ENCODE peak calls at places on chromosomes 1 and 21, in seven cellular contexts. G, F, H, E, A, J and T are unnamed samples.
A peak's percentile ranks its signal among the peaks of the same experiment; 100 is the strongest.

GRCh38 chr1:94418664-94419655 is 771 bp downstream of the ABCD3 start:
- DNase-seq in H (peak; percentile 11), A (peak; percentile 71), E (no peak), J (peak; percentile 8), G (peak; percentile 34), F (no peak), T (no peak)

GRCh38 chr1:232599178-232600041 is 30.5 kb downstream of the SIPA1L2 start:
- DNase-seq in H (peak; percentile 83), J (no peak), G (no peak), E (no peak), F (no peak), A (peak; percentile 39), T (no peak)

GRCh38 chr1:109514846-109515245 is 5.3 kb upstream of the AMIGO1 start:
- DNase-seq in A (no peak), G (no peak), F (no peak), E (no peak), H (no peak), J (no peak), T (no peak)

GRCh38 chr1:48309564-48310082 is 87.1 kb downstream of the SLC5A9 start:
- DNase-seq in G (no peak), F (no peak), H (no peak), A (no peak), E (no peak), J (no peak), T (no peak)

GRCh38 chr1:151985768-151986167 is 7.9 kb downstream of the S100A10 start:
- DNase-seq in F (no peak), E (no peak), H (no peak), G (no peak), J (no peak), A (no peak), T (no peak)

GRCh38 chr21:17083084-17083483 is 429.8 kb upstream of the CXADR start:
- DNase-seq in A (no peak), H (no peak), E (no peak), J (no peak), F (no peak), G (no peak), T (no peak)

GRCh38 chr1:152933196-152933595 is 13.8 kb upstream of the SPRR5 start:
- DNase-seq in G (no peak), H (no peak), J (no peak), A (no peak), E (no peak), F (no peak), T (no peak)

GRCh38 chr1:28592314-28593071 is 428 bp downstream of the RAB42 start:
- DNase-seq in A (peak; percentile 32), J (no peak), G (no peak), E (no peak), H (no peak), F (no peak), T (no peak)

GRCh38 chr1:220335668-220336067 is 63.4 kb upstream of the RAB3GAP2 start:
- DNase-seq in E (no peak), A (peak; percentile 13), G (no peak), H (no peak), J (no peak), F (no peak), T (no peak)

GRCh38 chr1:99217599-99217998 is 46.7 kb upstream of the PLPPR4 start:
- DNase-seq in J (no peak), E (no peak), G (no peak), H (no peak), A (no peak), F (no peak), T (no peak)

GRCh38 chr1:23423415-23424170 is 955 bp downstream of the TCEA3 start:
- DNase-seq in H (no peak), J (no peak), A (no peak), E (no peak), G (no peak), F (no peak), T (no peak)

GRCh38 chr1:245008761-245009160 is 144.4 kb upstream of the HNRNPU start:
- DNase-seq in H (no peak), F (no peak), J (no peak), E (no peak), A (no peak), G (no peak), T (no peak)

GRCh38 chr1:89721351-89721750 is 88.4 kb downstream of the LRRC8C start:
- DNase-seq in J (no peak), G (peak; percentile 45), F (no peak), H (no peak), E (no peak), A (peak; percentile 72), T (peak; percentile 24)

GRCh38 chr1:20351911-20352675 is 61.4 kb downstream of the VWA5B1 start:
- DNase-seq in G (no peak), A (no peak), J (no peak), F (no peak), H (no peak), E (no peak), T (no peak)

GRCh38 chr1:199297174-199297573 is 658.3 kb downstream of the PTPRC start:
- DNase-seq in F (no peak), J (no peak), H (no peak), A (no peak), G (no peak), E (no peak), T (no peak)

GRCh38 chr1:202283991-202284390 is 57.7 kb downstream of the UBE2T start:
- DNase-seq in F (no peak), G (peak; percentile 80), H (no peak), E (no peak), J (no peak), A (peak; percentile 78), T (peak; percentile 2)

GRCh38 chr1:219062161-219062560 is 111.5 kb upstream of the LYPLAL1 start:
- DNase-seq in E (no peak), H (no peak), F (no peak), J (no peak), G (peak; percentile 18), A (no peak), T (no peak)

GRCh38 chr1:43968348-43968948 is 1.4 kb upstream of the DPH2 start:
- DNase-seq in E (no peak), A (no peak), G (no peak), F (no peak), J (no peak), H (no peak), T (no peak)

GRCh38 chr1:110018396-110018795 is 16.0 kb upstream of the STRIP1 start:
- DNase-seq in F (no peak), H (no peak), J (no peak), E (no peak), A (no peak), G (no peak), T (no peak)

GRCh38 chr1:8607906-8608305 is 209.5 kb downstream of the RERE start:
- DNase-seq in G (no peak), J (no peak), F (no peak), H (no peak), A (no peak), E (no peak), T (no peak)

GRCh38 chr1:217140041-217140901 is 417.0 kb upstream of the ESRRG start:
- DNase-seq in A (no peak), F (no peak), E (no peak), H (no peak), J (no peak), G (no peak), T (no peak)

GRCh38 chr1:201307760-201308499 is 24.6 kb downstream of the PKP1 start:
- DNase-seq in F (no peak), G (no peak), H (no peak), E (no peak), A (peak; percentile 24), J (no peak), T (no peak)

GRCh38 chr1:156933136-156933535 is 12.7 kb downstream of the LRRC71 start:
- DNase-seq in H (no peak), E (no peak), G (no peak), J (no peak), F (no peak), A (no peak), T (no peak)